ENCODE peak calls at places on chromosome 16, in seven cellular contexts. M is NCI-H1092; R is SK-N-MC; P is HS-27A; G is immature natural killer cell; I is activated T-cell treated with anti-CD3 and anti-CD28 coated beads, Interleukin-2, amount 50 U/mL, for 4 hours; E is aorta. Z is an unnamed sample.

GRCh38 chr16:55001931-55002330 is 71.3 kb downstream of the IRX5 start:
- DNase-seq in E (no peak), M (no peak), R (no peak), P (no peak), G (no peak), I (no peak), Z (no peak)

GRCh38 chr16:86821933-86822332 is 243.6 kb downstream of the FOXL1 start:
- DNase-seq in R (no peak), M (no peak), E (no peak), P (no peak), I (no peak), G (no peak), Z (no peak)

GRCh38 chr16:23694707-23695373 is 16.2 kb downstream of the PLK1 start:
- DNase-seq in R (no peak), M (no peak), P (no peak), E (no peak), I (no peak), G (no peak), Z (no peak)

GRCh38 chr16:46620265-46621005 is 744 bp downstream of the SHCBP1 start:
- DNase-seq in I (no peak), R (no peak), P (no peak), E (no peak), M (no peak), G (no peak), Z (no peak)

GRCh38 chr16:68884867-68885266 is 41.5 kb downstream of the TANGO6 start:
- DNase-seq in R (no peak), P (no peak), E (no peak), I (no peak), M (peak), G (no peak), Z (no peak)

GRCh38 chr16:17213025-17213424 is 257.7 kb downstream of the XYLT1 start:
- DNase-seq in I (no peak), G (no peak), E (no peak), R (no peak), P (no peak), M (no peak), Z (no peak)

GRCh38 chr16:85689285-85689949 is 663 bp upstream of the GINS2 start:
- DNase-seq in I (no peak), E (no peak), R (no peak), G (no peak), P (no peak), M (no peak), Z (no peak)

GRCh38 chr16:84406006-84406963 is 37.9 kb downstream of the ATP2C2 start:
- DNase-seq in P (no peak), E (no peak), M (no peak), I (no peak), R (no peak), G (no peak), Z (no peak)

GRCh38 chr16:21611178-21611545 is 11.8 kb downstream of the METTL9 start:
- DNase-seq in E (no peak), G (no peak), P (no peak), I (no peak), R (no peak), M (no peak), Z (no peak)

GRCh38 chr16:21302898-21303528 is 24.9 kb upstream of the CRYM start:
- DNase-seq in R (no peak), P (no peak), G (no peak), I (no peak), M (no peak), E (no peak), Z (no peak)

GRCh38 chr16:84196727-84197486 is 6.0 kb downstream of the ADAD2 start:
- DNase-seq in M (no peak), I (no peak), R (no peak), G (no peak), E (no peak), P (no peak), Z (no peak)

GRCh38 chr16:80620656-80621605 is 80.1 kb downstream of the DYNLRB2 start:
- DNase-seq in M (no peak), P (no peak), R (no peak), G (no peak), E (no peak), I (no peak), Z (no peak)

GRCh38 chr16:69057400-69058378 is 47.8 kb upstream of the HAS3 start:
- DNase-seq in I (no peak), P (peak), G (no peak), R (no peak), M (peak), E (no peak), Z (peak)

GRCh38 chr16:31880322-31880979 is 6.8 kb downstream of the ZNF267 start:
- DNase-seq in P (no peak), I (no peak), M (no peak), R (no peak), E (no peak), G (peak), Z (no peak)

GRCh38 chr16:83002351-83003334 is 375.9 kb downstream of the CDH13 start:
- DNase-seq in E (no peak), I (no peak), R (no peak), G (no peak), P (peak), M (peak), Z (no peak)

GRCh38 chr16:9821970-9822369 is 360.3 kb downstream of the GRIN2A start:
- DNase-seq in M (no peak), R (no peak), I (no peak), E (no peak), G (no peak), P (no peak), Z (no peak)

GRCh38 chr16:15489016-15489415 is 54.6 kb downstream of the BMERB1 start:
- DNase-seq in I (no peak), M (no peak), E (no peak), R (no peak), P (no peak), G (no peak), Z (no peak)

GRCh38 chr16:69567031-69567680 is 1.4 kb downstream of the NFAT5 start:
- DNase-seq in R (no peak), P (no peak), I (no peak), E (no peak), M (no peak), G (peak), Z (no peak)

GRCh38 chr16:15548482-15548891 is 94.5 kb downstream of the MARF1 start:
- DNase-seq in P (no peak), M (no peak), G (no peak), E (no peak), I (no peak), R (no peak), Z (no peak)

GRCh38 chr16:53757971-53758609 is 54.1 kb downstream of the FTO start:
- DNase-seq in M (no peak), I (no peak), R (no peak), E (no peak), P (no peak), G (no peak), Z (no peak)

GRCh38 chr16:84592718-84593117 is 25.2 kb downstream of the COTL1 start:
- DNase-seq in M (no peak), G (no peak), E (no peak), P (no peak), R (no peak), I (no peak), Z (no peak)

GRCh38 chr16:88526008-88526905 is 43.9 kb upstream of the ZC3H18 start:
- DNase-seq in R (no peak), P (no peak), I (no peak), G (peak), M (no peak), E (no peak), Z (no peak)

GRCh38 chr16:17138801-17139200 is 332.0 kb downstream of the XYLT1 start:
- DNase-seq in I (no peak), G (no peak), M (no peak), R (no peak), P (no peak), E (no peak), Z (no peak)

GRCh38 chr16:4618645-4619418 is 4.1 kb upstream of the UBALD1 start:
- DNase-seq in R (no peak), I (no peak), P (no peak), M (no peak), G (no peak), E (no peak), Z (no peak)

GRCh38 chr16:57388359-57389086 is 16.0 kb upstream of the CCL17 start:
- DNase-seq in I (no peak), G (no peak), M (no peak), R (no peak), E (peak), P (no peak), Z (no peak)

GRCh38 chr16:10871157-10871991 is 5.6 kb upstream of the CIITA start:
- DNase-seq in P (peak), G (peak), I (peak), E (no peak), M (no peak), R (no peak), Z (no peak)

GRCh38 chr16:19745286-19746018 is 27.4 kb downstream of the IQCK start:
- DNase-seq in I (no peak), E (no peak), P (no peak), G (no peak), R (no peak), M (no peak), Z (no peak)

GRCh38 chr16:11253009-11253994 is 2.7 kb downstream of the SOCS1 start:
- DNase-seq in G (peak), I (peak), M (no peak), R (no peak), E (no peak), P (no peak), Z (no peak)

GRCh38 chr16:19860146-19861030 is 24.3 kb downstream of the GPRC5B start:
- DNase-seq in E (peak), I (no peak), R (no peak), P (no peak), M (no peak), G (no peak), Z (no peak)

GRCh38 chr16:31008154-31008950 is 2.1 kb downstream of the STX1B start:
- DNase-seq in M (no peak), G (no peak), R (no peak), I (no peak), E (no peak), P (no peak), Z (no peak)

GRCh38 chr16:13519871-13520270 is 400.1 kb upstream of the ERCC4 start:
- DNase-seq in I (no peak), R (no peak), M (no peak), G (no peak), E (no peak), P (no peak), Z (no peak)

GRCh38 chr16:17331071-17331521 is 139.7 kb downstream of the XYLT1 start:
- DNase-seq in I (no peak), P (no peak), G (no peak), M (no peak), R (no peak), E (peak), Z (no peak)

GRCh38 chr16:19173649-19174383 is 5.8 kb downstream of the SYT17 start:
- DNase-seq in M (no peak), E (no peak), R (no peak), P (no peak), G (no peak), I (no peak), Z (no peak)

GRCh38 chr16:11446566-11447119 is 101.4 kb downstream of the RMI2 start:
- DNase-seq in E (no peak), M (peak), P (no peak), I (no peak), G (no peak), R (no peak), Z (no peak)

GRCh38 chr16:83955218-83956130 is 2.4 kb downstream of the OSGIN1 start:
- DNase-seq in G (no peak), I (no peak), R (peak), P (no peak), M (no peak), E (no peak), Z (no peak)

GRCh38 chr16:72847187-72848044 is 200.5 kb downstream of the ZFHX3 start:
- DNase-seq in E (no peak), M (no peak), R (no peak), P (no peak), I (no peak), G (no peak), Z (no peak)

GRCh38 chr16:8669481-8669880 is 4.9 kb upstream of the ABAT start:
- DNase-seq in P (no peak), E (no peak), R (no peak), I (no peak), G (no peak), M (no peak), Z (no peak)